ENCODE peak calls at places on chromosomes 11 and 22, in nine cellular contexts. One of them, this sample, is unnamed.

GRCh38 chr22:49267996-49268395 is 559.7 kb downstream of the BRD1 start:
- DNase-seq in HFF-Myc: no peak
- DNase-seq in choroid plexus epithelial cell: no peak
- DNase-seq in endothelial cell: no peak
- DNase-seq in glutamatergic neuron: no peak
- DNase-seq in H1: no peak
- DNase-seq in natural killer cell: no peak
- DNase-seq in mesothelial cell of epicardium: no peak
- DNase-seq in cardiac fibroblast: no peak
- DNase-seq in this sample: no peak

GRCh38 chr22:23403152-23403719 is 176.9 kb downstream of the IGLL1 start:
- DNase-seq in cardiac fibroblast: no peak
- DNase-seq in H1: no peak
- DNase-seq in endothelial cell: no peak
- DNase-seq in natural killer cell: no peak
- DNase-seq in HFF-Myc: no peak
- DNase-seq in mesothelial cell of epicardium: no peak
- DNase-seq in glutamatergic neuron: no peak
- DNase-seq in choroid plexus epithelial cell: no peak
- DNase-seq in this sample: no peak

GRCh38 chr11:48063424-48063978 is 83.1 kb downstream of the PTPRJ start:
- DNase-seq in mesothelial cell of epicardium: no peak
- DNase-seq in H1: no peak
- DNase-seq in glutamatergic neuron: no peak
- DNase-seq in natural killer cell: no peak
- DNase-seq in cardiac fibroblast: peak
- DNase-seq in endothelial cell: no peak
- DNase-seq in choroid plexus epithelial cell: peak
- DNase-seq in HFF-Myc: peak
- DNase-seq in this sample: no peak

GRCh38 chr11:122633219-122633829 is 22.2 kb upstream of the UBASH3B start:
- DNase-seq in choroid plexus epithelial cell: peak
- DNase-seq in glutamatergic neuron: peak
- DNase-seq in HFF-Myc: no peak
- DNase-seq in mesothelial cell of epicardium: no peak
- DNase-seq in natural killer cell: no peak
- DNase-seq in endothelial cell: peak
- DNase-seq in cardiac fibroblast: peak
- DNase-seq in H1: no peak
- DNase-seq in this sample: no peak

GRCh38 chr11:67374571-67375276 is 1.3 kb upstream of the CLCF1 start:
- DNase-seq in glutamatergic neuron: no peak
- DNase-seq in cardiac fibroblast: peak
- DNase-seq in natural killer cell: no peak
- DNase-seq in choroid plexus epithelial cell: no peak
- DNase-seq in mesothelial cell of epicardium: no peak
- DNase-seq in H1: no peak
- DNase-seq in HFF-Myc: no peak
- DNase-seq in endothelial cell: no peak
- DNase-seq in this sample: no peak

GRCh38 chr22:39343259-39344045 is 6.3 kb upstream of the SYNGR1 start:
- DNase-seq in endothelial cell: peak
- DNase-seq in glutamatergic neuron: peak
- DNase-seq in natural killer cell: peak
- DNase-seq in choroid plexus epithelial cell: peak
- DNase-seq in cardiac fibroblast: peak
- DNase-seq in H1: peak
- DNase-seq in mesothelial cell of epicardium: no peak
- DNase-seq in HFF-Myc: peak
- DNase-seq in this sample: no peak

GRCh38 chr11:70570693-70571395 is 172.5 kb downstream of the CTTN start:
- DNase-seq in glutamatergic neuron: peak
- DNase-seq in mesothelial cell of epicardium: no peak
- DNase-seq in HFF-Myc: no peak
- DNase-seq in H1: no peak
- DNase-seq in natural killer cell: no peak
- DNase-seq in cardiac fibroblast: no peak
- DNase-seq in choroid plexus epithelial cell: no peak
- DNase-seq in endothelial cell: no peak
- DNase-seq in this sample: no peak

GRCh38 chr11:124867700-124868099 is 2.5 kb downstream of the ROBO3 start:
- DNase-seq in mesothelial cell of epicardium: no peak
- DNase-seq in natural killer cell: no peak
- DNase-seq in choroid plexus epithelial cell: peak
- DNase-seq in cardiac fibroblast: peak
- DNase-seq in H1: no peak
- DNase-seq in HFF-Myc: no peak
- DNase-seq in endothelial cell: no peak
- DNase-seq in glutamatergic neuron: peak
- DNase-seq in this sample: no peak

GRCh38 chr11:69808708-69809107 is 10.5 kb downstream of the FGF3 start:
- DNase-seq in endothelial cell: no peak
- DNase-seq in cardiac fibroblast: no peak
- DNase-seq in mesothelial cell of epicardium: no peak
- DNase-seq in H1: no peak
- DNase-seq in choroid plexus epithelial cell: peak
- DNase-seq in HFF-Myc: peak
- DNase-seq in glutamatergic neuron: no peak
- DNase-seq in natural killer cell: no peak
- DNase-seq in this sample: no peak

GRCh38 chr11:69716099-69716498 is 12.3 kb upstream of the FGF19 start:
- DNase-seq in mesothelial cell of epicardium: no peak
- DNase-seq in natural killer cell: no peak
- DNase-seq in choroid plexus epithelial cell: no peak
- DNase-seq in endothelial cell: no peak
- DNase-seq in H1: no peak
- DNase-seq in glutamatergic neuron: no peak
- DNase-seq in cardiac fibroblast: no peak
- DNase-seq in HFF-Myc: no peak
- DNase-seq in this sample: no peak

GRCh38 chr11:83363280-83363679 is 77.1 kb upstream of the CCDC90B start:
- DNase-seq in mesothelial cell of epicardium: no peak
- DNase-seq in HFF-Myc: no peak
- DNase-seq in endothelial cell: no peak
- DNase-seq in H1: no peak
- DNase-seq in natural killer cell: no peak
- DNase-seq in choroid plexus epithelial cell: no peak
- DNase-seq in cardiac fibroblast: no peak
- DNase-seq in glutamatergic neuron: no peak
- DNase-seq in this sample: no peak

GRCh38 chr22:45804319-45804985 is 132.8 kb downstream of the ATXN10 start:
- DNase-seq in HFF-Myc: no peak
- DNase-seq in choroid plexus epithelial cell: no peak
- DNase-seq in mesothelial cell of epicardium: no peak
- DNase-seq in glutamatergic neuron: no peak
- DNase-seq in cardiac fibroblast: peak
- DNase-seq in natural killer cell: no peak
- DNase-seq in H1: no peak
- DNase-seq in endothelial cell: no peak
- DNase-seq in this sample: no peak

GRCh38 chr11:104623518-104623917 is 274.7 kb downstream of the CASP12 start:
- DNase-seq in choroid plexus epithelial cell: peak
- DNase-seq in glutamatergic neuron: no peak
- DNase-seq in cardiac fibroblast: peak
- DNase-seq in mesothelial cell of epicardium: no peak
- DNase-seq in endothelial cell: no peak
- DNase-seq in HFF-Myc: no peak
- DNase-seq in H1: no peak
- DNase-seq in natural killer cell: no peak
- DNase-seq in this sample: no peak

GRCh38 chr11:73218106-73218829 is at the start of gene P2RY2:
- DNase-seq in endothelial cell: peak
- DNase-seq in glutamatergic neuron: peak
- DNase-seq in cardiac fibroblast: peak
- DNase-seq in H1: peak
- DNase-seq in choroid plexus epithelial cell: peak
- DNase-seq in mesothelial cell of epicardium: peak
- DNase-seq in HFF-Myc: no peak
- DNase-seq in natural killer cell: peak
- DNase-seq in this sample: no peak
- TF ChIP-seq CTCF in endothelial cell: peak
- TF ChIP-seq CTCF in glutamatergic neuron: peak
- TF ChIP-seq CTCF in cardiac fibroblast: peak
- TF ChIP-seq CTCF in H1: peak
- TF ChIP-seq CTCF in choroid plexus epithelial cell: peak
- TF ChIP-seq CTCF in mesothelial cell of epicardium: peak
- TF ChIP-seq CTCF in HFF-Myc: peak
- TF ChIP-seq CTCF in natural killer cell: peak
- TF ChIP-seq CTCF in this sample: no peak

GRCh38 chr11:6303657-6304056 is 16.6 kb downstream of the CAVIN3 start:
- DNase-seq in cardiac fibroblast: no peak
- DNase-seq in H1: no peak
- DNase-seq in natural killer cell: no peak
- DNase-seq in glutamatergic neuron: no peak
- DNase-seq in endothelial cell: no peak
- DNase-seq in HFF-Myc: no peak
- DNase-seq in mesothelial cell of epicardium: no peak
- DNase-seq in choroid plexus epithelial cell: no peak
- DNase-seq in this sample: no peak

GRCh38 chr11:6300325-6300724 is 20.0 kb downstream of the CAVIN3 start:
- DNase-seq in endothelial cell: no peak
- DNase-seq in mesothelial cell of epicardium: no peak
- DNase-seq in choroid plexus epithelial cell: no peak
- DNase-seq in HFF-Myc: no peak
- DNase-seq in H1: no peak
- DNase-seq in cardiac fibroblast: no peak
- DNase-seq in glutamatergic neuron: no peak
- DNase-seq in natural killer cell: no peak
- DNase-seq in this sample: no peak

GRCh38 chr11:6298605-6299004 is 21.7 kb downstream of the CAVIN3 start:
- DNase-seq in natural killer cell: no peak
- DNase-seq in cardiac fibroblast: peak
- DNase-seq in endothelial cell: peak
- DNase-seq in choroid plexus epithelial cell: peak
- DNase-seq in mesothelial cell of epicardium: no peak
- DNase-seq in glutamatergic neuron: peak
- DNase-seq in H1: no peak
- DNase-seq in HFF-Myc: no peak
- DNase-seq in this sample: no peak

GRCh38 chr11:6301096-6301495 is 19.2 kb downstream of the CAVIN3 start:
- DNase-seq in endothelial cell: no peak
- DNase-seq in HFF-Myc: no peak
- DNase-seq in cardiac fibroblast: no peak
- DNase-seq in glutamatergic neuron: no peak
- DNase-seq in natural killer cell: no peak
- DNase-seq in H1: no peak
- DNase-seq in choroid plexus epithelial cell: no peak
- DNase-seq in mesothelial cell of epicardium: no peak
- DNase-seq in this sample: no peak

DNA sequence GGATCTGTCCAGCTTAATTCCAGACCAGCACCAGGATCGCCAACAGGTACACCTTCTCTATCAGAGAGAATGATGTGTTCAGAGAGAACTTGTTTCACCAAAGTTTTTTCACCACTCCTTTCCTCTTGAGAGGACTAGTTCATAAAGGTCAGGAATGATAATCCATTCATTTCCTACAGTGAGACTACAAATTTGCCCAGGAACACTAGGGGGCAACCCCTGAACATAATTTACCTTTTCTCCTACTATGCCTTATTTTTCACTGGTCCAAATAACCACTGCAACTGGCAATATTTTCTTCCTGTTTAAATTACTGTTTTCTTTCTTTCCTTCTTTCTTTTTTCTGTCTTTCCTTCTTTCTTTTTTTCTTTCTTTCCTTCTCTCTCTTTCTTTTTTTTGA is 22.5 kb downstream of the CAVIN3 start:
- DNase-seq in mesothelial cell of epicardium: no peak
- DNase-seq in natural killer cell: no peak
- DNase-seq in endothelial cell: no peak
- DNase-seq in cardiac fibroblast: peak
- DNase-seq in choroid plexus epithelial cell: peak
- DNase-seq in HFF-Myc: no peak
- DNase-seq in glutamatergic neuron: no peak
- DNase-seq in H1: no peak
- DNase-seq in this sample: no peak
- TF ChIP-seq CTCF in mesothelial cell of epicardium: no peak
- TF ChIP-seq CTCF in natural killer cell: no peak
- TF ChIP-seq CTCF in endothelial cell: peak
- TF ChIP-seq CTCF in cardiac fibroblast: peak
- TF ChIP-seq CTCF in choroid plexus epithelial cell: peak
- TF ChIP-seq CTCF in HFF-Myc: peak
- TF ChIP-seq CTCF in glutamatergic neuron: no peak
- TF ChIP-seq CTCF in H1: no peak
- TF ChIP-seq CTCF in this sample: no peak

DNA sequence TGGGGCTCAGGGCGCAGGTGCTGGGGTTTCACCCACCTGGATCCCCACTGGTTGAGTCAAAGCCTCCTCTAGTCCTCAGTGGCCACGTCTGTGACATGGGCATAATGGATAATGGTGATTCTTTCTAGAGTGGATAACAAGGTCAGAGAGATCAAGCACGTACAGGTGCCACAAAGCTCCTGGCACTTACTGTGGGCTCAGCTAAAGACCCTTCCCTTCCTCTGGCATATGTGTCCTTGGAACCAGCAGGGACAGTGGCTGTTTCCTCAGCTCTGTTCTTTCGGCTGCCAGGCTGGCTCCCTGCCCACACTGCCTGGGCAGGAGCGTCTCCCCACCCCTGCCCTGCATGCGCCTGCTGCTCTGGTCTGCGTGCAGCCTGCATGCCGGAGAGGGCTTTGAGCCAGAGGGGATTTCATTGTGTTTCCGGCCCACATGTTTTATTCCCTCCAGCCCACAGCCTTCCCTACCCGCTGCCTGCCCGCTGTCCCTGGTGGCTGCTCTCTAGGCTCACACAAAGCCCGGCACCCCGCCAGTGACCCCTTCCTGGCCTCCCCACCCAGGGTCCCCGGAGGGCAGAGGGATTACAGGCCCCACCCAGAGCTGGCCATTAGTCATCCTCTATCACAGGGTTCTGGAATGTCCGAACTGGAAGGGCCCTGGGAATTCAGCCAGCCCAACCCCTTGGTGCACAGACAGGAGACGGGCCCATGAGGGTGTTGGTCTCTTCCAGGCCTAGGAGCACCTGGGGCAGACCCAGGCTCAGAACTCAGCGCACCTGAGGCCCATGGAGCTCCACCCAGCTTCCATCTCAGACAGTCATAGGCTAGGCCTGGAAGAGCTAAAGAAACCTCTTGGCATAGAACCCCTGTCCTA is 55.3 kb upstream of the GCAT start:
- DNase-seq in HFF-Myc: peak
- DNase-seq in endothelial cell: no peak
- DNase-seq in H1: no peak
- DNase-seq in mesothelial cell of epicardium: no peak
- DNase-seq in cardiac fibroblast: peak
- DNase-seq in glutamatergic neuron: no peak
- DNase-seq in choroid plexus epithelial cell: peak
- DNase-seq in natural killer cell: no peak
- DNase-seq in this sample: peak
- TF ChIP-seq CTCF in HFF-Myc: no peak
- TF ChIP-seq CTCF in endothelial cell: no peak
- TF ChIP-seq CTCF in H1: no peak
- TF ChIP-seq CTCF in mesothelial cell of epicardium: no peak
- TF ChIP-seq CTCF in cardiac fibroblast: peak
- TF ChIP-seq CTCF in glutamatergic neuron: no peak
- TF ChIP-seq CTCF in choroid plexus epithelial cell: peak
- TF ChIP-seq CTCF in natural killer cell: no peak
- TF ChIP-seq CTCF in this sample: no peak

GRCh38 chr11:90392692-90393091 is 169.8 kb upstream of the CHORDC1 start:
- DNase-seq in H1: no peak
- DNase-seq in endothelial cell: no peak
- DNase-seq in mesothelial cell of epicardium: no peak
- DNase-seq in glutamatergic neuron: no peak
- DNase-seq in HFF-Myc: no peak
- DNase-seq in choroid plexus epithelial cell: no peak
- DNase-seq in natural killer cell: no peak
- DNase-seq in cardiac fibroblast: no peak
- DNase-seq in this sample: no peak
- TF ChIP-seq CTCF in H1: no peak
- TF ChIP-seq CTCF in endothelial cell: peak
- TF ChIP-seq CTCF in mesothelial cell of epicardium: no peak
- TF ChIP-seq CTCF in glutamatergic neuron: peak
- TF ChIP-seq CTCF in HFF-Myc: no peak
- TF ChIP-seq CTCF in choroid plexus epithelial cell: no peak
- TF ChIP-seq CTCF in natural killer cell: no peak
- TF ChIP-seq CTCF in cardiac fibroblast: no peak
- TF ChIP-seq CTCF in this sample: no peak